ENCODE peak calls at places on chromosomes 12 and 14, in six cellular contexts. One of them, this sample, is unnamed.

GRCh38 chr12:110934093-110934852 is 13.9 kb upstream of the MYL2 start:
- DNase-seq in Peyer's patch: no peak
- DNase-seq in testis: no peak
- DNase-seq in stomach: no peak
- DNase-seq in tibial nerve: no peak
- DNase-seq in sigmoid colon: no peak
- DNase-seq in this sample: no peak

GRCh38 chr12:57852620-57853509 is 6.3 kb upstream of the CTDSP2 start:
- DNase-seq in Peyer's patch: no peak
- DNase-seq in testis: peak; percentile 54
- DNase-seq in stomach: no peak
- DNase-seq in tibial nerve: no peak
- DNase-seq in sigmoid colon: peak; percentile 87
- DNase-seq in this sample: peak; percentile 71

GRCh38 chr12:43208627-43209026 is 343.4 kb downstream of the ADAMTS20 start:
- DNase-seq in Peyer's patch: no peak
- DNase-seq in testis: no peak
- DNase-seq in stomach: no peak
- DNase-seq in tibial nerve: peak; percentile 12
- DNase-seq in sigmoid colon: no peak
- DNase-seq in this sample: no peak

GRCh38 chr12:116454950-116455447 is 104.2 kb upstream of the MAP1LC3B2 start:
- DNase-seq in Peyer's patch: no peak
- DNase-seq in testis: no peak
- DNase-seq in stomach: no peak
- DNase-seq in tibial nerve: no peak
- DNase-seq in sigmoid colon: no peak
- DNase-seq in this sample: no peak

GRCh38 chr12:2231956-2232355 is 179.2 kb downstream of the CACNA1C start:
- DNase-seq in Peyer's patch: no peak
- DNase-seq in testis: no peak
- DNase-seq in stomach: no peak
- DNase-seq in tibial nerve: no peak
- DNase-seq in sigmoid colon: no peak
- DNase-seq in this sample: no peak

GRCh38 chr12:59911516-59911915 is 315.7 kb downstream of the SLC16A7 start:
- DNase-seq in Peyer's patch: no peak
- DNase-seq in testis: no peak
- DNase-seq in stomach: no peak
- DNase-seq in tibial nerve: no peak
- DNase-seq in sigmoid colon: no peak
- DNase-seq in this sample: no peak

GRCh38 chr14:36340276-36340890 is 19.9 kb upstream of the MBIP start:
- DNase-seq in Peyer's patch: no peak
- DNase-seq in testis: no peak
- DNase-seq in stomach: no peak
- DNase-seq in tibial nerve: no peak
- DNase-seq in sigmoid colon: no peak
- DNase-seq in this sample: no peak

GRCh38 chr14:99579077-99579836 is 24.8 kb downstream of the CCDC85C start:
- DNase-seq in Peyer's patch: peak; percentile 85
- DNase-seq in testis: no peak
- DNase-seq in stomach: peak; percentile 92
- DNase-seq in tibial nerve: no peak
- DNase-seq in sigmoid colon: no peak
- DNase-seq in this sample: peak; percentile 20

GRCh38 chr12:47781479-47782371 is 8.7 kb downstream of the SLC48A1 start:
- DNase-seq in Peyer's patch: no peak
- DNase-seq in testis: no peak
- DNase-seq in stomach: no peak
- DNase-seq in tibial nerve: no peak
- DNase-seq in sigmoid colon: no peak
- DNase-seq in this sample: no peak

GRCh38 chr12:63420206-63420644 is 248.1 kb downstream of the DPY19L2 start:
- DNase-seq in Peyer's patch: no peak
- DNase-seq in testis: peak; percentile 77
- DNase-seq in stomach: peak; percentile 28
- DNase-seq in tibial nerve: no peak
- DNase-seq in sigmoid colon: no peak
- DNase-seq in this sample: no peak

GRCh38 chr12:54370218-54370730 is 6.0 kb upstream of the GPR84 start:
- DNase-seq in Peyer's patch: peak; percentile 85
- DNase-seq in testis: peak; percentile 78
- DNase-seq in stomach: peak; percentile 80
- DNase-seq in tibial nerve: peak; percentile 59
- DNase-seq in sigmoid colon: peak; percentile 92
- DNase-seq in this sample: peak; percentile 86

GRCh38 chr12:2395352-2395977 is 342.7 kb downstream of the CACNA1C start:
- DNase-seq in Peyer's patch: peak; percentile 62
- DNase-seq in testis: peak; percentile 64
- DNase-seq in stomach: peak; percentile 36
- DNase-seq in tibial nerve: peak; percentile 15
- DNase-seq in sigmoid colon: no peak
- DNase-seq in this sample: no peak

GRCh38 chr12:26749781-26750180 is 83.2 kb downstream of the ITPR2 start:
- DNase-seq in Peyer's patch: no peak
- DNase-seq in testis: no peak
- DNase-seq in stomach: no peak
- DNase-seq in tibial nerve: no peak
- DNase-seq in sigmoid colon: no peak
- DNase-seq in this sample: no peak

GRCh38 chr12:76706099-76706498 is 57.8 kb upstream of the ZDHHC17 start:
- DNase-seq in Peyer's patch: no peak
- DNase-seq in testis: no peak
- DNase-seq in stomach: no peak
- DNase-seq in tibial nerve: no peak
- DNase-seq in sigmoid colon: no peak
- DNase-seq in this sample: no peak

GRCh38 chr14:21675566-21675965 is 1.9 kb upstream of the OR4E1 start:
- DNase-seq in Peyer's patch: no peak
- DNase-seq in testis: no peak
- DNase-seq in stomach: no peak
- DNase-seq in tibial nerve: no peak
- DNase-seq in sigmoid colon: no peak
- DNase-seq in this sample: no peak

GRCh38 chr12:21940972-21941521 is at the start of gene ABCC9:
- DNase-seq in Peyer's patch: no peak
- DNase-seq in testis: peak; percentile 39
- DNase-seq in stomach: peak; percentile 28
- DNase-seq in tibial nerve: peak; percentile 40
- DNase-seq in sigmoid colon: peak; percentile 81
- DNase-seq in this sample: peak; percentile 71

GRCh38 chr12:80353254-80353653 is 90.8 kb upstream of the PTPRQ start:
- DNase-seq in Peyer's patch: no peak
- DNase-seq in testis: no peak
- DNase-seq in stomach: no peak
- DNase-seq in tibial nerve: no peak
- DNase-seq in sigmoid colon: no peak
- DNase-seq in this sample: no peak

GRCh38 chr12:83322816-83323215 is 636.1 kb downstream of the TMTC2 start:
- DNase-seq in Peyer's patch: no peak
- DNase-seq in testis: no peak
- DNase-seq in stomach: no peak
- DNase-seq in tibial nerve: no peak
- DNase-seq in sigmoid colon: no peak
- DNase-seq in this sample: no peak

GRCh38 chr12:58819345-58819744 is 101.0 kb downstream of the LRIG3 start:
- DNase-seq in Peyer's patch: no peak
- DNase-seq in testis: no peak
- DNase-seq in stomach: no peak
- DNase-seq in tibial nerve: no peak
- DNase-seq in sigmoid colon: no peak
- DNase-seq in this sample: no peak

GRCh38 chr14:23439107-23439835 is 3.8 kb upstream of the MYH7 start:
- DNase-seq in Peyer's patch: no peak
- DNase-seq in testis: peak; percentile 6
- DNase-seq in stomach: no peak
- DNase-seq in tibial nerve: no peak
- DNase-seq in sigmoid colon: no peak
- DNase-seq in this sample: no peak

GRCh38 chr12:57057037-57057436 is 7.1 kb upstream of the MYO1A start:
- DNase-seq in Peyer's patch: no peak
- DNase-seq in testis: no peak
- DNase-seq in stomach: no peak
- DNase-seq in tibial nerve: no peak
- DNase-seq in sigmoid colon: no peak
- DNase-seq in this sample: no peak

GRCh38 chr14:59585891-59586554 is 9.4 kb upstream of the CCDC175 start:
- DNase-seq in Peyer's patch: no peak
- DNase-seq in testis: no peak
- DNase-seq in stomach: no peak
- DNase-seq in tibial nerve: no peak
- DNase-seq in sigmoid colon: no peak
- DNase-seq in this sample: no peak

GRCh38 chr12:57233357-57234232 is 4.1 kb downstream of the SHMT2 start:
- DNase-seq in Peyer's patch: no peak
- DNase-seq in testis: no peak
- DNase-seq in stomach: no peak
- DNase-seq in tibial nerve: no peak
- DNase-seq in sigmoid colon: no peak
- DNase-seq in this sample: no peak

GRCh38 chr12:2868986-2869385 is 8.0 kb downstream of the FOXM1 start:
- DNase-seq in Peyer's patch: no peak
- DNase-seq in testis: no peak
- DNase-seq in stomach: no peak
- DNase-seq in tibial nerve: no peak
- DNase-seq in sigmoid colon: no peak
- DNase-seq in this sample: no peak

GRCh38 chr12:47124451-47124850 is 44.7 kb upstream of the AMIGO2 start:
- DNase-seq in Peyer's patch: no peak
- DNase-seq in testis: no peak
- DNase-seq in stomach: no peak
- DNase-seq in tibial nerve: no peak
- DNase-seq in sigmoid colon: no peak
- DNase-seq in this sample: no peak

GRCh38 chr12:98551787-98552186 is 36.4 kb downstream of the TMPO start:
- DNase-seq in Peyer's patch: no peak
- DNase-seq in testis: no peak
- DNase-seq in stomach: no peak
- DNase-seq in tibial nerve: no peak
- DNase-seq in sigmoid colon: no peak
- DNase-seq in this sample: no peak

GRCh38 chr12:64808110-64808509 is 16.3 kb upstream of the TBC1D30 start:
- DNase-seq in Peyer's patch: no peak
- DNase-seq in testis: no peak
- DNase-seq in stomach: no peak
- DNase-seq in tibial nerve: no peak
- DNase-seq in sigmoid colon: no peak
- DNase-seq in this sample: no peak

GRCh38 chr12:76236640-76237039 is 111.6 kb downstream of the BBS10 start:
- DNase-seq in Peyer's patch: no peak
- DNase-seq in testis: no peak
- DNase-seq in stomach: no peak
- DNase-seq in tibial nerve: no peak
- DNase-seq in sigmoid colon: no peak
- DNase-seq in this sample: no peak

GRCh38 chr14:97281741-97282140 is 484.6 kb downstream of the VRK1 start:
- DNase-seq in Peyer's patch: no peak
- DNase-seq in testis: no peak
- DNase-seq in stomach: no peak
- DNase-seq in tibial nerve: no peak
- DNase-seq in sigmoid colon: no peak
- DNase-seq in this sample: no peak

GRCh38 chr12:6935221-6935550 is 7.4 kb downstream of the ATN1 start:
- DNase-seq in Peyer's patch: no peak
- DNase-seq in testis: no peak
- DNase-seq in stomach: no peak
- DNase-seq in tibial nerve: no peak
- DNase-seq in sigmoid colon: no peak
- DNase-seq in this sample: no peak
- H3K36me3 ChIP-seq in Peyer's patch: no peaks in the 10 kb centered on the region
- H3K36me3 ChIP-seq in testis: no peaks in the 10 kb centered on the region
- H3K36me3 ChIP-seq in stomach: peaks cover 20% of the 10 kb centered on the region
- H3K36me3 ChIP-seq in tibial nerve: peaks cover 45% of the 10 kb centered on the region
- H3K36me3 ChIP-seq in sigmoid colon: peaks cover 49% of the 10 kb centered on the region
- H3K36me3 ChIP-seq in this sample: no peaks in the 10 kb centered on the region

GRCh38 chr14:54754623-54755386 is 147.8 kb downstream of the GCH1 start:
- DNase-seq in Peyer's patch: no peak
- DNase-seq in testis: no peak
- DNase-seq in stomach: no peak
- DNase-seq in tibial nerve: no peak
- DNase-seq in sigmoid colon: no peak
- DNase-seq in this sample: no peak
- TF ChIP-seq POLR2A in Peyer's patch: no peak
- TF ChIP-seq POLR2A in testis: no peak
- TF ChIP-seq POLR2A in stomach: no peak
- TF ChIP-seq POLR2A in tibial nerve: no peak
- TF ChIP-seq POLR2A in sigmoid colon: no peak
- TF ChIP-seq POLR2A in this sample: no peak

GRCh38 chr12:132922676-132923075 is 33.4 kb downstream of the ZNF605 start:
- DNase-seq in Peyer's patch: no peak
- DNase-seq in testis: no peak
- DNase-seq in stomach: no peak
- DNase-seq in tibial nerve: no peak
- DNase-seq in sigmoid colon: no peak
- DNase-seq in this sample: no peak

GRCh38 chr12:132926417-132926833 is 29.7 kb downstream of the ZNF605 start:
- DNase-seq in Peyer's patch: no peak
- DNase-seq in testis: no peak
- DNase-seq in stomach: no peak
- DNase-seq in tibial nerve: no peak
- DNase-seq in sigmoid colon: no peak
- DNase-seq in this sample: no peak

GRCh38 chr12:132925597-132926416 is 30.3 kb downstream of the ZNF605 start:
- DNase-seq in Peyer's patch: no peak
- DNase-seq in testis: no peak
- DNase-seq in stomach: no peak
- DNase-seq in tibial nerve: no peak
- DNase-seq in sigmoid colon: no peak
- DNase-seq in this sample: no peak

GRCh38 chr12:132923356-132923909 is 32.7 kb downstream of the ZNF605 start:
- DNase-seq in Peyer's patch: no peak
- DNase-seq in testis: no peak
- DNase-seq in stomach: no peak
- DNase-seq in tibial nerve: no peak
- DNase-seq in sigmoid colon: no peak
- DNase-seq in this sample: no peak

GRCh38 chr12:132924356-132924755 is 31.8 kb downstream of the ZNF605 start:
- DNase-seq in Peyer's patch: no peak
- DNase-seq in testis: no peak
- DNase-seq in stomach: no peak
- DNase-seq in tibial nerve: no peak
- DNase-seq in sigmoid colon: no peak
- DNase-seq in this sample: no peak
- H3K36me3 ChIP-seq in Peyer's patch: no peaks in the 10 kb centered on the region
- H3K36me3 ChIP-seq in testis: no peaks in the 10 kb centered on the region
- H3K36me3 ChIP-seq in stomach: peaks cover 25% of the 10 kb centered on the region
- H3K36me3 ChIP-seq in tibial nerve: peaks cover 78% of the 10 kb centered on the region
- H3K36me3 ChIP-seq in sigmoid colon: peaks cover 41% of the 10 kb centered on the region
- H3K36me3 ChIP-seq in this sample: no peaks in the 10 kb centered on the region

DNA sequence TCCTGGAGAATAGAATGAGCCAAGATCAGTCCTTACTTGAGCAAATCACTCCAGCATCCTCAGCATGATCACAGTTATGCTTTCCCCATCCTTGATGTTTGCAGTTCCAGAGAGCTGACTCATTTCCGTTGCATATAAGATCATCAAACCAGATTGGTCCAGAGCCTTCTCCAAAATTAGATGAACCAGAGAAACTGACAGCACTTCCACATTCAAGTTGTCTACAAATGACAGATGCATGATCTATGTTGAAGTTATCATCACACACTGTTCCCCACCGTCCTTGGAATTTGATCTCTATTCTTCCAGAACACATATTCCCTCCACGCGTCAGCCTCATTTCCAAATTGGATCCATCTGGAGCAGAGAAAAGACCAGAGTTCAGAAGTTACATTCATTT is 4.7 kb downstream of the CD163 start:
- DNase-seq in Peyer's patch: no peak
- DNase-seq in testis: no peak
- DNase-seq in stomach: no peak
- DNase-seq in tibial nerve: no peak
- DNase-seq in sigmoid colon: no peak
- DNase-seq in this sample: no peak
- TF ChIP-seq POLR2A in Peyer's patch: no peak
- TF ChIP-seq POLR2A in testis: no peak
- TF ChIP-seq POLR2A in stomach: no peak
- TF ChIP-seq POLR2A in tibial nerve: peak; percentile 19
- TF ChIP-seq POLR2A in sigmoid colon: no peak
- TF ChIP-seq POLR2A in this sample: no peak